ENCODE peak calls at places on chromosomes 5 and 9, in nine cellular contexts. V is 8988T, Z is NCI-H2081 treated with DMSO at 0.1 percent for 48 hours, M is neural progenitor cell, R is germinal center, L is hypothalamus, C is choroid plexus epithelial cell, I is glomerular endothelial cell, P is NAMALWA. W is an unnamed sample.

GRCh38 chr9:13444272-13444608 is 164.7 kb upstream of the MPDZ start:
- DNase-seq in Z (no peak), C (no peak), L (no peak), I (no peak), R (no peak), V (no peak), M (no peak), P (no peak), W (no peak)

GRCh38 chr9:95481000-95481399 is 35.8 kb downstream of the PTCH1 start:
- DNase-seq in R (no peak), L (no peak), Z (no peak), I (no peak), V (no peak), C (no peak), M (no peak), P (no peak), W (no peak)

GRCh38 chr5:144206136-144206535 is 35.5 kb downstream of the KCTD16 start:
- DNase-seq in Z (no peak), V (no peak), P (no peak), L (no peak), R (no peak), I (no peak), M (no peak), C (no peak), W (no peak)

GRCh38 chr5:148379340-148379739 is 4.4 kb upstream of the FBXO38 start:
- DNase-seq in C (no peak), Z (no peak), L (no peak), V (no peak), R (no peak), P (no peak), M (no peak), I (no peak), W (no peak)

GRCh38 chr9:36486933-36487481 is 85.7 kb upstream of the MELK start:
- DNase-seq in C (no peak), R (peak; percentile 63), Z (no peak), I (no peak), M (peak; percentile 63), P (peak; percentile 87), V (peak; percentile 23), L (peak; percentile 39), W (no peak)

GRCh38 chr9:100554935-100555401 is 22.9 kb upstream of the CAVIN4 start:
- DNase-seq in C (peak; percentile 62), R (no peak), Z (no peak), L (peak; percentile 9), I (no peak), M (no peak), V (no peak), P (no peak), W (no peak)

GRCh38 chr5:83475540-83476469 is 4.3 kb downstream of the VCAN start:
- DNase-seq in C (peak; percentile 93), M (peak; percentile 25), P (no peak), L (no peak), V (no peak), R (no peak), I (no peak), Z (no peak), W (no peak)

GRCh38 chr5:178793156-178793555 is 62.7 kb upstream of the ZNF354A start:
- DNase-seq in R (no peak), L (no peak), P (peak; percentile 38), C (no peak), Z (no peak), V (peak; percentile 55), I (no peak), M (peak; percentile 70), W (no peak)

GRCh38 chr9:68755752-68756151 is 50.7 kb downstream of the PIP5K1B start:
- DNase-seq in M (peak; percentile 81), R (no peak), Z (no peak), I (no peak), V (no peak), L (no peak), P (no peak), C (no peak), W (no peak)

GRCh38 chr9:137286980-137287383 is 9.5 kb downstream of the TOR4A start:
- DNase-seq in M (peak; percentile 64), C (peak; percentile 66), I (no peak), V (peak; percentile 97), P (peak; percentile 71), R (peak; percentile 63), L (no peak), Z (no peak), W (no peak)

GRCh38 chr9:20884985-20885593 is 146.4 kb downstream of the HACD4 start:
- DNase-seq in R (peak; percentile 20), V (no peak), C (peak; percentile 81), Z (no peak), L (no peak), I (peak; percentile 33), P (peak; percentile 74), M (peak; percentile 59), W (peak; percentile 26)

GRCh38 chr9:81266086-81266485 is 423.3 kb downstream of the TLE1 start:
- DNase-seq in L (no peak), V (no peak), P (no peak), I (no peak), M (no peak), R (no peak), C (peak; percentile 92), Z (no peak), W (no peak)

GRCh38 chr5:75862872-75863271 is 145.6 kb upstream of the POC5 start:
- DNase-seq in C (no peak), Z (no peak), P (no peak), I (no peak), L (no peak), V (no peak), R (no peak), M (no peak), W (no peak)

GRCh38 chr5:134511796-134512660 is 13.4 kb upstream of the JADE2 start:
- DNase-seq in M (peak; percentile 26), L (no peak), I (no peak), V (no peak), Z (no peak), C (peak; percentile 86), R (no peak), P (no peak), W (no peak)

W was measured in dorsolateral prefrontal cortex.